ENCODE peak calls at places on chromosomes 3 and 15, in five cellular contexts. One of them, this sample, is unnamed.

GRCh38 chr3:187591051-187591450 is 79.1 kb downstream of the SST start:
- DNase-seq in left ventricle myocardium inferior: no peak
- DNase-seq in keratinocyte: no peak
- DNase-seq in kidney: no peak
- DNase-seq in SK-N-MC: no peak
- DNase-seq in this sample: no peak

GRCh38 chr3:23664459-23664858 is 141.3 kb upstream of the UBE2E1 start:
- DNase-seq in left ventricle myocardium inferior: no peak
- DNase-seq in keratinocyte: no peak
- DNase-seq in kidney: no peak
- DNase-seq in SK-N-MC: no peak
- DNase-seq in this sample: no peak

GRCh38 chr3:4492240-4493007 is 724 bp upstream of the ITPR1 start:
- DNase-seq in left ventricle myocardium inferior: peak
- DNase-seq in keratinocyte: peak
- DNase-seq in kidney: peak
- DNase-seq in SK-N-MC: peak
- DNase-seq in this sample: no peak

GRCh38 chr3:23665741-23666140 is 140.0 kb upstream of the UBE2E1 start:
- DNase-seq in left ventricle myocardium inferior: no peak
- DNase-seq in keratinocyte: no peak
- DNase-seq in kidney: no peak
- DNase-seq in SK-N-MC: no peak
- DNase-seq in this sample: no peak

GRCh38 chr15:64842099-64842940 is 605 bp downstream of the PLEKHO2 start:
- DNase-seq in left ventricle myocardium inferior: peak
- DNase-seq in keratinocyte: no peak
- DNase-seq in kidney: no peak
- DNase-seq in SK-N-MC: no peak
- DNase-seq in this sample: no peak

GRCh38 chr3:31307131-31307785 is 225.5 kb upstream of the STT3B start:
- DNase-seq in left ventricle myocardium inferior: no peak
- DNase-seq in keratinocyte: no peak
- DNase-seq in kidney: no peak
- DNase-seq in SK-N-MC: no peak
- DNase-seq in this sample: no peak

GRCh38 chr3:81816473-81817260 is 55.2 kb upstream of the GBE1 start:
- DNase-seq in left ventricle myocardium inferior: no peak
- DNase-seq in keratinocyte: no peak
- DNase-seq in kidney: no peak
- DNase-seq in SK-N-MC: no peak
- DNase-seq in this sample: no peak

GRCh38 chr3:11434017-11434526 is 161.9 kb downstream of the ATG7 start:
- DNase-seq in left ventricle myocardium inferior: peak
- DNase-seq in keratinocyte: no peak
- DNase-seq in kidney: no peak
- DNase-seq in SK-N-MC: no peak
- DNase-seq in this sample: peak

GRCh38 chr3:101857279-101857678 is 8.0 kb downstream of the NFKBIZ start:
- DNase-seq in left ventricle myocardium inferior: no peak
- DNase-seq in keratinocyte: no peak
- DNase-seq in kidney: no peak
- DNase-seq in SK-N-MC: no peak
- DNase-seq in this sample: no peak

GRCh38 chr3:173066044-173066679 is 74.9 kb downstream of the SPATA16 start:
- DNase-seq in left ventricle myocardium inferior: no peak
- DNase-seq in keratinocyte: no peak
- DNase-seq in kidney: no peak
- DNase-seq in SK-N-MC: peak
- DNase-seq in this sample: no peak

GRCh38 chr3:39127296-39127906 is 19.9 kb downstream of the TTC21A start:
- DNase-seq in left ventricle myocardium inferior: no peak
- DNase-seq in keratinocyte: no peak
- DNase-seq in kidney: peak
- DNase-seq in SK-N-MC: no peak
- DNase-seq in this sample: no peak

GRCh38 chr3:27392950-27393679 is 23.9 kb upstream of the NEK10 start:
- DNase-seq in left ventricle myocardium inferior: no peak
- DNase-seq in keratinocyte: no peak
- DNase-seq in kidney: no peak
- DNase-seq in SK-N-MC: no peak
- DNase-seq in this sample: no peak

GRCh38 chr3:47377186-47377585 is 3.6 kb upstream of the PTPN23 start:
- DNase-seq in left ventricle myocardium inferior: no peak
- DNase-seq in keratinocyte: no peak
- DNase-seq in kidney: no peak
- DNase-seq in SK-N-MC: no peak
- DNase-seq in this sample: no peak

GRCh38 chr15:97717806-97718205 is 242.7 kb upstream of the ARRDC4 start:
- DNase-seq in left ventricle myocardium inferior: no peak
- DNase-seq in keratinocyte: no peak
- DNase-seq in kidney: no peak
- DNase-seq in SK-N-MC: no peak
- DNase-seq in this sample: no peak

GRCh38 chr3:171783626-171784025 is 26.7 kb downstream of the PLD1 start:
- DNase-seq in left ventricle myocardium inferior: no peak
- DNase-seq in keratinocyte: no peak
- DNase-seq in kidney: no peak
- DNase-seq in SK-N-MC: no peak
- DNase-seq in this sample: no peak

GRCh38 chr15:76823903-76824302 is 81.2 kb downstream of the SCAPER start:
- DNase-seq in left ventricle myocardium inferior: no peak
- DNase-seq in keratinocyte: no peak
- DNase-seq in kidney: no peak
- DNase-seq in SK-N-MC: no peak
- DNase-seq in this sample: no peak

GRCh38 chr15:55694652-55695150 is 48.3 kb downstream of the PRTG start:
- DNase-seq in left ventricle myocardium inferior: no peak
- DNase-seq in keratinocyte: no peak
- DNase-seq in kidney: no peak
- DNase-seq in SK-N-MC: no peak
- DNase-seq in this sample: no peak

GRCh38 chr3:133934073-133934970 is 38.6 kb upstream of the RAB6B start:
- DNase-seq in left ventricle myocardium inferior: no peak
- DNase-seq in keratinocyte: no peak
- DNase-seq in kidney: no peak
- DNase-seq in SK-N-MC: no peak
- DNase-seq in this sample: no peak

GRCh38 chr3:12708584-12709192 is 44.8 kb upstream of the RAF1 start:
- DNase-seq in left ventricle myocardium inferior: peak
- DNase-seq in keratinocyte: no peak
- DNase-seq in kidney: no peak
- DNase-seq in SK-N-MC: no peak
- DNase-seq in this sample: no peak

GRCh38 chr3:185789134-185789533 is 35.7 kb downstream of the IGF2BP2 start:
- DNase-seq in left ventricle myocardium inferior: no peak
- DNase-seq in keratinocyte: no peak
- DNase-seq in kidney: no peak
- DNase-seq in SK-N-MC: no peak
- DNase-seq in this sample: no peak

GRCh38 chr15:36029606-36030005 is 483.6 kb upstream of the DPH6 start:
- DNase-seq in left ventricle myocardium inferior: no peak
- DNase-seq in keratinocyte: no peak
- DNase-seq in kidney: no peak
- DNase-seq in SK-N-MC: no peak
- DNase-seq in this sample: no peak

GRCh38 chr3:8739757-8740508 is 6.3 kb downstream of the CAV3 start:
- DNase-seq in left ventricle myocardium inferior: no peak
- DNase-seq in keratinocyte: peak
- DNase-seq in kidney: peak
- DNase-seq in SK-N-MC: no peak
- DNase-seq in this sample: no peak

GRCh38 chr3:32703491-32703968 is 18.5 kb downstream of the CNOT10 start:
- DNase-seq in left ventricle myocardium inferior: no peak
- DNase-seq in keratinocyte: no peak
- DNase-seq in kidney: no peak
- DNase-seq in SK-N-MC: no peak
- DNase-seq in this sample: no peak

GRCh38 chr3:157624801-157625200 is 121.6 kb upstream of the VEPH1 start:
- DNase-seq in left ventricle myocardium inferior: no peak
- DNase-seq in keratinocyte: no peak
- DNase-seq in kidney: no peak
- DNase-seq in SK-N-MC: no peak
- DNase-seq in this sample: no peak

GRCh38 chr3:10552631-10552943 is 47.2 kb upstream of the ATP2B2 start:
- DNase-seq in left ventricle myocardium inferior: no peak
- DNase-seq in keratinocyte: no peak
- DNase-seq in kidney: no peak
- DNase-seq in SK-N-MC: no peak
- DNase-seq in this sample: no peak

GRCh38 chr15:27679621-27680521 is 419.2 kb downstream of the OCA2 start:
- DNase-seq in left ventricle myocardium inferior: no peak
- DNase-seq in keratinocyte: no peak
- DNase-seq in kidney: no peak
- DNase-seq in SK-N-MC: no peak
- DNase-seq in this sample: peak

GRCh38 chr15:68460166-68460565 is 28.2 kb upstream of the ITGA11 start:
- DNase-seq in left ventricle myocardium inferior: no peak
- DNase-seq in keratinocyte: no peak
- DNase-seq in kidney: no peak
- DNase-seq in SK-N-MC: no peak
- DNase-seq in this sample: no peak

GRCh38 chr3:39103324-39103693 is 4.1 kb downstream of the GORASP1 start:
- DNase-seq in left ventricle myocardium inferior: no peak
- DNase-seq in keratinocyte: no peak
- DNase-seq in kidney: no peak
- DNase-seq in SK-N-MC: no peak
- DNase-seq in this sample: no peak

GRCh38 chr3:39961404-39961693 is 151.9 kb downstream of the MYRIP start:
- DNase-seq in left ventricle myocardium inferior: no peak
- DNase-seq in keratinocyte: no peak
- DNase-seq in kidney: no peak
- DNase-seq in SK-N-MC: no peak
- DNase-seq in this sample: no peak

GRCh38 chr3:113890256-113890900 is 51.8 kb downstream of the GRAMD1C start:
- DNase-seq in left ventricle myocardium inferior: no peak
- DNase-seq in keratinocyte: no peak
- DNase-seq in kidney: no peak
- DNase-seq in SK-N-MC: no peak
- DNase-seq in this sample: no peak

GRCh38 chr3:48404440-48405342 is 25.2 kb downstream of the PLXNB1 start:
- DNase-seq in left ventricle myocardium inferior: no peak
- DNase-seq in keratinocyte: no peak
- DNase-seq in kidney: peak
- DNase-seq in SK-N-MC: no peak
- DNase-seq in this sample: no peak

GRCh38 chr15:41866872-41867579 is 26.8 kb downstream of the SPTBN5 start:
- DNase-seq in left ventricle myocardium inferior: no peak
- DNase-seq in keratinocyte: no peak
- DNase-seq in kidney: no peak
- DNase-seq in SK-N-MC: no peak
- DNase-seq in this sample: no peak
- H3K27ac ChIP-seq in left ventricle myocardium inferior: no peak
- H3K27ac ChIP-seq in keratinocyte: no peak
- H3K27ac ChIP-seq in kidney: no peak
- H3K27ac ChIP-seq in SK-N-MC: no peak
- H3K27ac ChIP-seq in this sample: no peak

DNA sequence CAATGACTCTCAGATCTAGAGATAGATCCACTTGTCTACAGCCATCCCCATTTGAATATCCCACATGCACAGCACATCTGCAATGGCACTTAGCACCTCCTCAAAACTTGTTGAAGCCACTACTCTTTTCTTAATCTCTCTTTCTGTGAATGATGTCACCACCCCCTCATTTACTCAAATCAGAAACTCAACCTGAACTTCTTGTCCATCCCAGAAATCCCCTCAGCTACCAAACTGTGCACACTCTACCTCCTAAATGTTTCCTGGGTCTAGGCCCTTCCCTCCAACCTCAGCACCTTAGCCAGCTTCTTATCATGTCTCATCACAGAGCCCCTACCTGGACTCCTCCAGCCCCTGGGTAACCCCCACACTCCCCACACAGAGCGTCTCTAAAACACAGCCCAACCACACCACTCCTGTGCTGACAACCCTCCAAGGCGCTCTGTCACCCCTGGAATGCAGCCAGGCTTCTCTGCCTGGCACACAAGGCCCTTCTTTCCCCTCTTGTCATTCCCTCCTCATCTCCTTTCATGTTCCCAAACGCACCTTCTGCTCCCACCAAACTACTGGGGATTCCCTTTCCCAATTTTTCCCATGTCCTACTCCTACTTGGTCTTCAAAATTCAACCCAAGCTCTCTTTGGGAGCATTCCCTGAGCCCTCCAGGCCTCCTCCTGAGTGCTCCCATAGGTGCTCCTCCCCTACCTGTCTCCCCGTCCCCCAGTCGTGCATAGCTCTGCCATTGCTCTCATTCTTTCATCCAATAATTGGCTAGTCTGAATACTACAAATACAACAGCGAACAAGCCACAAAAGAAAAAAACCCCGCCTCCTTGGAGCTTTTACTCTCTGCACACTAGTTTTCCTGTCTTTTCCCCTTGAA is 39.8 kb upstream of the ZBTB38 start:
- DNase-seq in left ventricle myocardium inferior: peak
- DNase-seq in keratinocyte: no peak
- DNase-seq in kidney: no peak
- DNase-seq in SK-N-MC: no peak
- DNase-seq in this sample: no peak
- H3K27ac ChIP-seq in left ventricle myocardium inferior: no peak
- H3K27ac ChIP-seq in keratinocyte: no peak
- H3K27ac ChIP-seq in kidney: no peak
- H3K27ac ChIP-seq in SK-N-MC: no peak
- H3K27ac ChIP-seq in this sample: no peak

GRCh38 chr3:67635806-67636205 is 18.6 kb downstream of the SUCLG2 start:
- DNase-seq in left ventricle myocardium inferior: no peak
- DNase-seq in keratinocyte: no peak
- DNase-seq in kidney: no peak
- DNase-seq in SK-N-MC: no peak
- DNase-seq in this sample: no peak
- H3K27ac ChIP-seq in left ventricle myocardium inferior: no peak
- H3K27ac ChIP-seq in keratinocyte: peak
- H3K27ac ChIP-seq in kidney: no peak
- H3K27ac ChIP-seq in SK-N-MC: no peak
- H3K27ac ChIP-seq in this sample: no peak

GRCh38 chr15:71422530-71423259 is 307.4 kb downstream of the THSD4 start:
- DNase-seq in left ventricle myocardium inferior: no peak
- DNase-seq in keratinocyte: no peak
- DNase-seq in kidney: no peak
- DNase-seq in SK-N-MC: no peak
- DNase-seq in this sample: no peak

GRCh38 chr15:71425388-71425787 is 310.1 kb downstream of the THSD4 start:
- DNase-seq in left ventricle myocardium inferior: no peak
- DNase-seq in keratinocyte: no peak
- DNase-seq in kidney: no peak
- DNase-seq in SK-N-MC: no peak
- DNase-seq in this sample: no peak

GRCh38 chr15:71426792-71427191 is 311.5 kb downstream of the THSD4 start:
- DNase-seq in left ventricle myocardium inferior: no peak
- DNase-seq in keratinocyte: no peak
- DNase-seq in kidney: no peak
- DNase-seq in SK-N-MC: no peak
- DNase-seq in this sample: no peak

GRCh38 chr15:71424765-71425164 is 309.5 kb downstream of the THSD4 start:
- DNase-seq in left ventricle myocardium inferior: no peak
- DNase-seq in keratinocyte: no peak
- DNase-seq in kidney: no peak
- DNase-seq in SK-N-MC: no peak
- DNase-seq in this sample: no peak
- H3K27ac ChIP-seq in left ventricle myocardium inferior: no peak
- H3K27ac ChIP-seq in keratinocyte: no peak
- H3K27ac ChIP-seq in kidney: no peak
- H3K27ac ChIP-seq in SK-N-MC: no peak
- H3K27ac ChIP-seq in this sample: no peak

GRCh38 chr3:73546961-73547360 is 77.8 kb downstream of the PDZRN3 start:
- DNase-seq in left ventricle myocardium inferior: no peak
- DNase-seq in keratinocyte: peak
- DNase-seq in kidney: no peak
- DNase-seq in SK-N-MC: no peak
- DNase-seq in this sample: no peak
- H3K27ac ChIP-seq in left ventricle myocardium inferior: peak
- H3K27ac ChIP-seq in keratinocyte: peak
- H3K27ac ChIP-seq in kidney: no peak
- H3K27ac ChIP-seq in SK-N-MC: peak
- H3K27ac ChIP-seq in this sample: no peak